ENCODE peak calls at places on chromosomes 5 and 9, in nine cellular contexts. One of them, this sample, is unnamed.

GRCh38 chr5:94103507-94104245 is 362.3 kb upstream of the POU5F2 start:
- DNase-seq in uterus: no peak
- DNase-seq in neural progenitor cell: no peak
- DNase-seq in aorta: no peak
- DNase-seq in spleen: no peak
- DNase-seq in colonic mucosa: no peak
- DNase-seq in mammary epithelial cell: no peak
- DNase-seq in cardiac muscle cell: no peak
- DNase-seq in adrenal gland: no peak
- DNase-seq in this sample: no peak

GRCh38 chr9:3435732-3436131 is 90.1 kb downstream of the RFX3 start:
- DNase-seq in spleen: no peak
- DNase-seq in mammary epithelial cell: no peak
- DNase-seq in adrenal gland: no peak
- DNase-seq in neural progenitor cell: no peak
- DNase-seq in cardiac muscle cell: no peak
- DNase-seq in colonic mucosa: no peak
- DNase-seq in uterus: no peak
- DNase-seq in aorta: no peak
- DNase-seq in this sample: no peak

GRCh38 chr9:13568446-13568845 is 289.0 kb upstream of the MPDZ start:
- DNase-seq in adrenal gland: no peak
- DNase-seq in neural progenitor cell: no peak
- DNase-seq in uterus: no peak
- DNase-seq in spleen: no peak
- DNase-seq in cardiac muscle cell: no peak
- DNase-seq in mammary epithelial cell: no peak
- DNase-seq in colonic mucosa: no peak
- DNase-seq in aorta: no peak
- DNase-seq in this sample: no peak

GRCh38 chr5:143008809-143009521 is 238.8 kb downstream of the ARHGAP26 start:
- DNase-seq in mammary epithelial cell: peak; percentile 100
- DNase-seq in uterus: no peak
- DNase-seq in spleen: no peak
- DNase-seq in adrenal gland: peak; percentile 20
- DNase-seq in colonic mucosa: no peak
- DNase-seq in cardiac muscle cell: no peak
- DNase-seq in aorta: peak; percentile 61
- DNase-seq in neural progenitor cell: no peak
- DNase-seq in this sample: no peak

GRCh38 chr9:131469369-131469768 is 33.3 kb upstream of the POMT1 start:
- DNase-seq in cardiac muscle cell: no peak
- DNase-seq in adrenal gland: peak; percentile 90
- DNase-seq in colonic mucosa: no peak
- DNase-seq in uterus: no peak
- DNase-seq in neural progenitor cell: no peak
- DNase-seq in mammary epithelial cell: no peak
- DNase-seq in spleen: peak; percentile 27
- DNase-seq in aorta: no peak
- DNase-seq in this sample: no peak

GRCh38 chr9:3292311-3292710 is 233.5 kb downstream of the RFX3 start:
- DNase-seq in uterus: no peak
- DNase-seq in aorta: no peak
- DNase-seq in colonic mucosa: no peak
- DNase-seq in adrenal gland: no peak
- DNase-seq in spleen: no peak
- DNase-seq in cardiac muscle cell: no peak
- DNase-seq in mammary epithelial cell: no peak
- DNase-seq in neural progenitor cell: no peak
- DNase-seq in this sample: no peak

GRCh38 chr5:172504736-172505402 is 50.5 kb upstream of the SH3PXD2B start:
- DNase-seq in colonic mucosa: peak; percentile 18
- DNase-seq in aorta: no peak
- DNase-seq in spleen: peak; percentile 38
- DNase-seq in cardiac muscle cell: no peak
- DNase-seq in mammary epithelial cell: no peak
- DNase-seq in uterus: peak; percentile 54
- DNase-seq in neural progenitor cell: no peak
- DNase-seq in adrenal gland: peak; percentile 43
- DNase-seq in this sample: no peak

GRCh38 chr9:18324928-18325327 is 149.0 kb upstream of the ADAMTSL1 start:
- DNase-seq in colonic mucosa: no peak
- DNase-seq in uterus: no peak
- DNase-seq in cardiac muscle cell: no peak
- DNase-seq in neural progenitor cell: no peak
- DNase-seq in aorta: no peak
- DNase-seq in adrenal gland: no peak
- DNase-seq in spleen: no peak
- DNase-seq in mammary epithelial cell: no peak
- DNase-seq in this sample: no peak

GRCh38 chr9:3906437-3907213 is 380.8 kb upstream of the RFX3 start:
- DNase-seq in mammary epithelial cell: peak; percentile 89
- DNase-seq in colonic mucosa: no peak
- DNase-seq in adrenal gland: no peak
- DNase-seq in aorta: peak; percentile 50
- DNase-seq in spleen: no peak
- DNase-seq in neural progenitor cell: no peak
- DNase-seq in uterus: no peak
- DNase-seq in cardiac muscle cell: no peak
- DNase-seq in this sample: peak; percentile 56

GRCh38 chr9:33167949-33168535 is 906 bp upstream of the B4GALT1 start:
- DNase-seq in neural progenitor cell: no peak
- DNase-seq in mammary epithelial cell: no peak
- DNase-seq in colonic mucosa: peak; percentile 38
- DNase-seq in spleen: no peak
- DNase-seq in adrenal gland: peak; percentile 42
- DNase-seq in uterus: peak; percentile 49
- DNase-seq in cardiac muscle cell: peak; percentile 38
- DNase-seq in aorta: no peak
- DNase-seq in this sample: no peak

GRCh38 chr5:66323142-66323890 is 179.2 kb downstream of the SREK1 start:
- DNase-seq in adrenal gland: no peak
- DNase-seq in mammary epithelial cell: no peak
- DNase-seq in spleen: no peak
- DNase-seq in cardiac muscle cell: no peak
- DNase-seq in aorta: no peak
- DNase-seq in neural progenitor cell: no peak
- DNase-seq in colonic mucosa: no peak
- DNase-seq in uterus: no peak
- DNase-seq in this sample: no peak

GRCh38 chr9:135902655-135903357 is 4.5 kb downstream of the CAMSAP1 start:
- DNase-seq in colonic mucosa: no peak
- DNase-seq in aorta: peak; percentile 5
- DNase-seq in neural progenitor cell: no peak
- DNase-seq in uterus: no peak
- DNase-seq in mammary epithelial cell: peak; percentile 64
- DNase-seq in cardiac muscle cell: no peak
- DNase-seq in spleen: peak; percentile 54
- DNase-seq in adrenal gland: peak; percentile 42
- DNase-seq in this sample: no peak

GRCh38 chr5:61631438-61631941 is 299.4 kb downstream of the ZSWIM6 start:
- DNase-seq in adrenal gland: peak; percentile 27
- DNase-seq in mammary epithelial cell: no peak
- DNase-seq in aorta: no peak
- DNase-seq in cardiac muscle cell: peak; percentile 58
- DNase-seq in neural progenitor cell: peak; percentile 23
- DNase-seq in spleen: no peak
- DNase-seq in uterus: no peak
- DNase-seq in colonic mucosa: no peak
- DNase-seq in this sample: no peak

GRCh38 chr5:139698461-139699146 is 50.5 kb downstream of the CXXC5 start:
- DNase-seq in adrenal gland: peak; percentile 85
- DNase-seq in mammary epithelial cell: peak; percentile 15
- DNase-seq in cardiac muscle cell: peak; percentile 81
- DNase-seq in uterus: peak; percentile 88
- DNase-seq in neural progenitor cell: peak; percentile 91
- DNase-seq in colonic mucosa: peak; percentile 69
- DNase-seq in aorta: peak; percentile 92
- DNase-seq in spleen: peak; percentile 84
- DNase-seq in this sample: peak; percentile 90

GRCh38 chr5:139696894-139697658 is 48.9 kb downstream of the CXXC5 start:
- DNase-seq in cardiac muscle cell: peak; percentile 74
- DNase-seq in uterus: peak; percentile 82
- DNase-seq in mammary epithelial cell: peak; percentile 47
- DNase-seq in colonic mucosa: peak; percentile 66
- DNase-seq in adrenal gland: no peak
- DNase-seq in aorta: peak; percentile 92
- DNase-seq in neural progenitor cell: peak; percentile 76
- DNase-seq in spleen: peak; percentile 86
- DNase-seq in this sample: peak; percentile 99

GRCh38 chr5:139694556-139695182 is 46.5 kb downstream of the CXXC5 start:
- DNase-seq in adrenal gland: no peak
- DNase-seq in mammary epithelial cell: no peak
- DNase-seq in neural progenitor cell: no peak
- DNase-seq in spleen: no peak
- DNase-seq in aorta: peak; percentile 4
- DNase-seq in colonic mucosa: no peak
- DNase-seq in cardiac muscle cell: no peak
- DNase-seq in uterus: no peak
- DNase-seq in this sample: no peak

GRCh38 chr5:139695183-139695573 is 47.0 kb downstream of the CXXC5 start:
- DNase-seq in aorta: peak; percentile 13
- DNase-seq in spleen: no peak
- DNase-seq in mammary epithelial cell: no peak
- DNase-seq in cardiac muscle cell: no peak
- DNase-seq in adrenal gland: no peak
- DNase-seq in neural progenitor cell: no peak
- DNase-seq in uterus: no peak
- DNase-seq in colonic mucosa: no peak
- DNase-seq in this sample: no peak

DNA sequence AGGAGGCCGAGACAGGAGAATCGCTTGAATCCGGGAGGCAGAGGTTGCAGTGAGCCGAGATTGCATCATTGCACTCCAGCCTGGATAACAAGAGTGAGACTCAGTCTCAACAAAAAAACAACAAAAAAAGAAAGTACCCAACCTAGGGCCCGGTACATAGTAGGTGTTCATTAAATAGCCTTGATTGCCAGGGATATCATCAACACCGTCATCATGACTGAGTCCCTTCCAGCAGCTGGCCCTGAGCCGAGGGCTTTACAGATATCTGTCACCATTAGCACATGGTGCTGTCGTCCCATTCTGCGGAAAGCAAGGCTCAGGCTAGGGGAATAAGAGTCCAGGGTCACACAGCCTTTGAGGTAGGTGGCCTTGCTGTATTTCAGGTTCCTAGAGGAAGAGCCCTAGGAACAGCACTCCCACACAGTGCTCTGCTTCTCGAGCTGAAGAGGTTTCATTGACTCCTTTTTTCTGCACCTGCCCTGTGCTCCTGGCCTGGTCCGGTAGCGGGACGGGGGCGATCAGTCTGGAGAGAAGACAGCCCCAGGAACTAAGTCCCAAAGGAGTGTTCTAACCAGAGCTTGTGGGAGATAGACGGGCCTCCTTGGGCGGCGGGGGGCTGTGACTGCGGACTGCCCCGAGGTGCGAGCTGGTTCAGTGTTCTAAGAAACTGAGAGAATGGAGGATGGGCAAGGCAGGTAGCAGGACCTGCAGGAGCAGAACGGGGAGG is 48.2 kb downstream of the CXXC5 start:
- DNase-seq in spleen: peak; percentile 75
- DNase-seq in adrenal gland: no peak
- DNase-seq in uterus: no peak
- DNase-seq in neural progenitor cell: no peak
- DNase-seq in colonic mucosa: no peak
- DNase-seq in aorta: peak; percentile 51
- DNase-seq in mammary epithelial cell: no peak
- DNase-seq in cardiac muscle cell: no peak
- DNase-seq in this sample: no peak
- H3K4me3 ChIP-seq in spleen: no peak overlapping the region
- H3K4me3 ChIP-seq in adrenal gland: peak overlapping the region; percentile 38
- H3K4me3 ChIP-seq in uterus: peak overlapping the region; percentile 40
- H3K4me3 ChIP-seq in neural progenitor cell: peak overlapping the region; percentile 34
- H3K4me3 ChIP-seq in colonic mucosa: no peak overlapping the region
- H3K4me3 ChIP-seq in aorta: no peak overlapping the region
- H3K4me3 ChIP-seq in mammary epithelial cell: no peak overlapping the region
- H3K4me3 ChIP-seq in cardiac muscle cell: no peak overlapping the region
- H3K4me3 ChIP-seq in this sample: peak overlapping the region; percentile 33

GRCh38 chr9:37333288-37333687 is 89.2 kb upstream of the GRHPR start:
- DNase-seq in spleen: no peak
- DNase-seq in colonic mucosa: no peak
- DNase-seq in neural progenitor cell: no peak
- DNase-seq in adrenal gland: no peak
- DNase-seq in mammary epithelial cell: no peak
- DNase-seq in uterus: no peak
- DNase-seq in cardiac muscle cell: no peak
- DNase-seq in aorta: no peak
- DNase-seq in this sample: no peak
- H3K9me3 ChIP-seq in spleen: no peaks in the 10 kb centered on the region
- H3K9me3 ChIP-seq in colonic mucosa: no peaks in the 10 kb centered on the region
- H3K9me3 ChIP-seq in neural progenitor cell: no peaks in the 10 kb centered on the region
- H3K9me3 ChIP-seq in adrenal gland: no peaks in the 10 kb centered on the region
- H3K9me3 ChIP-seq in mammary epithelial cell: no peaks in the 10 kb centered on the region
- H3K9me3 ChIP-seq in uterus: no peaks in the 10 kb centered on the region
- H3K9me3 ChIP-seq in cardiac muscle cell: no peaks in the 10 kb centered on the region
- H3K9me3 ChIP-seq in aorta: no peaks in the 10 kb centered on the region
- H3K9me3 ChIP-seq in this sample: no peaks in the 10 kb centered on the region

GRCh38 chr5:88677943-88678779 is 204.8 kb downstream of the MEF2C start:
- DNase-seq in aorta: no peak
- DNase-seq in spleen: no peak
- DNase-seq in colonic mucosa: no peak
- DNase-seq in uterus: no peak
- DNase-seq in neural progenitor cell: peak; percentile 71
- DNase-seq in mammary epithelial cell: no peak
- DNase-seq in cardiac muscle cell: no peak
- DNase-seq in adrenal gland: no peak
- DNase-seq in this sample: no peak
- H3K27ac ChIP-seq in aorta: no peak overlapping the region
- H3K27ac ChIP-seq in spleen: no peak overlapping the region
- H3K27ac ChIP-seq in colonic mucosa: no peak overlapping the region
- H3K27ac ChIP-seq in uterus: no peak overlapping the region
- H3K27ac ChIP-seq in neural progenitor cell: no peak overlapping the region
- H3K27ac ChIP-seq in mammary epithelial cell: no peak overlapping the region
- H3K27ac ChIP-seq in cardiac muscle cell: no peak overlapping the region
- H3K27ac ChIP-seq in adrenal gland: peak overlapping the region; percentile 26
- H3K27ac ChIP-seq in this sample: no peak overlapping the region

GRCh38 chr9:94174164-94174563 is 84.9 kb upstream of the ZNF169 start:
- DNase-seq in uterus: no peak
- DNase-seq in adrenal gland: no peak
- DNase-seq in cardiac muscle cell: no peak
- DNase-seq in mammary epithelial cell: no peak
- DNase-seq in spleen: no peak
- DNase-seq in colonic mucosa: no peak
- DNase-seq in aorta: no peak
- DNase-seq in neural progenitor cell: no peak
- DNase-seq in this sample: no peak
- H3K4me3 ChIP-seq in uterus: no peak overlapping the region
- H3K4me3 ChIP-seq in adrenal gland: no peak overlapping the region
- H3K4me3 ChIP-seq in cardiac muscle cell: no peak overlapping the region
- H3K4me3 ChIP-seq in mammary epithelial cell: no peak overlapping the region
- H3K4me3 ChIP-seq in spleen: no peak overlapping the region
- H3K4me3 ChIP-seq in colonic mucosa: no peak overlapping the region
- H3K4me3 ChIP-seq in aorta: no peak overlapping the region
- H3K4me3 ChIP-seq in neural progenitor cell: no peak overlapping the region
- H3K4me3 ChIP-seq in this sample: no peak overlapping the region

GRCh38 chr5:32343058-32343672 is 30.4 kb upstream of the MTMR12 start:
- DNase-seq in cardiac muscle cell: no peak
- DNase-seq in colonic mucosa: no peak
- DNase-seq in spleen: no peak
- DNase-seq in adrenal gland: no peak
- DNase-seq in neural progenitor cell: no peak
- DNase-seq in mammary epithelial cell: no peak
- DNase-seq in uterus: no peak
- DNase-seq in aorta: no peak
- DNase-seq in this sample: no peak
- H3K9me3 ChIP-seq in cardiac muscle cell: no peaks in the 10 kb centered on the region
- H3K9me3 ChIP-seq in colonic mucosa: no peaks in the 10 kb centered on the region
- H3K9me3 ChIP-seq in spleen: peaks cover 56% of the 10 kb centered on the region
- H3K9me3 ChIP-seq in adrenal gland: no peaks in the 10 kb centered on the region
- H3K9me3 ChIP-seq in neural progenitor cell: peaks cover 26% of the 10 kb centered on the region
- H3K9me3 ChIP-seq in mammary epithelial cell: peaks cover 12% of the 10 kb centered on the region
- H3K9me3 ChIP-seq in uterus: no peaks in the 10 kb centered on the region
- H3K9me3 ChIP-seq in aorta: peaks cover 2% of the 10 kb centered on the region
- H3K9me3 ChIP-seq in this sample: no peaks in the 10 kb centered on the region

GRCh38 chr9:35108946-35109575 is 6.1 kb upstream of the STOML2 start:
- DNase-seq in cardiac muscle cell: peak; percentile 26
- DNase-seq in spleen: no peak
- DNase-seq in colonic mucosa: no peak
- DNase-seq in adrenal gland: no peak
- DNase-seq in aorta: no peak
- DNase-seq in uterus: no peak
- DNase-seq in mammary epithelial cell: no peak
- DNase-seq in neural progenitor cell: no peak
- DNase-seq in this sample: no peak
- H3K27ac ChIP-seq in cardiac muscle cell: peak overlapping the region; percentile 59
- H3K27ac ChIP-seq in spleen: no peak overlapping the region
- H3K27ac ChIP-seq in colonic mucosa: no peak overlapping the region
- H3K27ac ChIP-seq in adrenal gland: no peak overlapping the region
- H3K27ac ChIP-seq in aorta: peak overlapping the region; percentile 27
- H3K27ac ChIP-seq in uterus: no peak overlapping the region
- H3K27ac ChIP-seq in mammary epithelial cell: no peak overlapping the region
- H3K27ac ChIP-seq in neural progenitor cell: no peak overlapping the region
- H3K27ac ChIP-seq in this sample: no peak overlapping the region

This sample was measured in SJSA1.